ENCODE peak calls at places on chromosomes 11 and 22, in six cellular contexts. One of them, this sample, is unnamed.
A peak's percentile ranks its signal among the peaks of the same experiment; 100 is the strongest.

GRCh38 chr11:11989774-11990744 is 18.4 kb downstream of the DKK3 start:
- DNase-seq in fibroblast of lung: peak; percentile 38
- DNase-seq in stimulated activated CD4-positive, alpha-beta T cell treated with anti-CD3 and anti-CD28 coated beads, Interleukin-4, amount 100 ng/mL, for 48 hours: no peak
- DNase-seq in sigmoid colon: peak; percentile 53
- DNase-seq in glutamatergic neuron: no peak
- DNase-seq in BJ: no peak
- DNase-seq in this sample: peak; percentile 62

GRCh38 chr11:97610000-97610399 is 1220.2 kb downstream of the JRKL start:
- DNase-seq in fibroblast of lung: no peak
- DNase-seq in stimulated activated CD4-positive, alpha-beta T cell treated with anti-CD3 and anti-CD28 coated beads, Interleukin-4, amount 100 ng/mL, for 48 hours: no peak
- DNase-seq in sigmoid colon: no peak
- DNase-seq in glutamatergic neuron: no peak
- DNase-seq in BJ: no peak
- DNase-seq in this sample: no peak

GRCh38 chr11:86222081-86222480 is 22.5 kb upstream of the EED start:
- DNase-seq in fibroblast of lung: no peak
- DNase-seq in stimulated activated CD4-positive, alpha-beta T cell treated with anti-CD3 and anti-CD28 coated beads, Interleukin-4, amount 100 ng/mL, for 48 hours: no peak
- DNase-seq in sigmoid colon: no peak
- DNase-seq in glutamatergic neuron: no peak
- DNase-seq in BJ: no peak
- DNase-seq in this sample: no peak

GRCh38 chr11:70806461-70807194 is 408.3 kb downstream of the CTTN start:
- DNase-seq in fibroblast of lung: no peak
- DNase-seq in stimulated activated CD4-positive, alpha-beta T cell treated with anti-CD3 and anti-CD28 coated beads, Interleukin-4, amount 100 ng/mL, for 48 hours: no peak
- DNase-seq in sigmoid colon: no peak
- DNase-seq in glutamatergic neuron: no peak
- DNase-seq in BJ: no peak
- DNase-seq in this sample: no peak

GRCh38 chr11:9250139-9250582 is 15.0 kb downstream of the DENND5A start:
- DNase-seq in fibroblast of lung: peak; percentile 71
- DNase-seq in stimulated activated CD4-positive, alpha-beta T cell treated with anti-CD3 and anti-CD28 coated beads, Interleukin-4, amount 100 ng/mL, for 48 hours: peak; percentile 34
- DNase-seq in sigmoid colon: no peak
- DNase-seq in glutamatergic neuron: no peak
- DNase-seq in BJ: no peak
- DNase-seq in this sample: no peak

GRCh38 chr11:115961168-115962003 is 457.2 kb upstream of the CADM1 start:
- DNase-seq in fibroblast of lung: peak; percentile 27
- DNase-seq in stimulated activated CD4-positive, alpha-beta T cell treated with anti-CD3 and anti-CD28 coated beads, Interleukin-4, amount 100 ng/mL, for 48 hours: no peak
- DNase-seq in sigmoid colon: no peak
- DNase-seq in glutamatergic neuron: peak; percentile 32
- DNase-seq in BJ: no peak
- DNase-seq in this sample: peak; percentile 23

GRCh38 chr22:22357024-22357868 is 112.7 kb downstream of the VPREB1 start:
- DNase-seq in fibroblast of lung: peak; percentile 23
- DNase-seq in stimulated activated CD4-positive, alpha-beta T cell treated with anti-CD3 and anti-CD28 coated beads, Interleukin-4, amount 100 ng/mL, for 48 hours: peak; percentile 75
- DNase-seq in sigmoid colon: peak; percentile 79
- DNase-seq in glutamatergic neuron: peak; percentile 92
- DNase-seq in BJ: no peak
- DNase-seq in this sample: peak; percentile 83

GRCh38 chr11:64407221-64407620 is 48.3 kb downstream of the RPS6KA4 start:
- DNase-seq in fibroblast of lung: no peak
- DNase-seq in stimulated activated CD4-positive, alpha-beta T cell treated with anti-CD3 and anti-CD28 coated beads, Interleukin-4, amount 100 ng/mL, for 48 hours: no peak
- DNase-seq in sigmoid colon: no peak
- DNase-seq in glutamatergic neuron: no peak
- DNase-seq in BJ: no peak
- DNase-seq in this sample: no peak

This sample was measured in retina.